ENCODE peak calls at places on chromosomes 3 and 15, in six cellular contexts. D is stimulated activated CD8-positive, alpha-beta memory T cell treated with anti-CD3 and anti-CD28 coated beads, Interleukin-4, amount 100 ng/mL, for 1 hour; F is fibroblast of gingiva; Z is left ventricle myocardium inferior; G is NCI-H1436 treated with DMSO at 0.1 percent for 48 hours; A is H7. W is an unnamed sample.

GRCh38 chr3:53420831-53421230 is 73.5 kb upstream of the DCP1A start:
- DNase-seq in D (no peak), F (no peak), Z (no peak), G (no peak), A (no peak), W (no peak)

GRCh38 chr3:184373422-184373821 is 4.6 kb downstream of the THPO start:
- DNase-seq in D (no peak), F (no peak), Z (no peak), G (no peak), A (no peak), W (no peak)

GRCh38 chr15:97968380-97968779 is 7.9 kb downstream of the ARRDC4 start:
- DNase-seq in D (no peak), F (peak; percentile 94), Z (no peak), G (no peak), A (no peak), W (no peak)

GRCh38 chr3:106088270-106088669 is 219.5 kb upstream of the CBLB start:
- DNase-seq in D (no peak), F (no peak), Z (no peak), G (no peak), A (no peak), W (no peak)

GRCh38 chr3:51955893-51956770 is 951 bp downstream of the GPR62 start:
- DNase-seq in D (no peak), F (peak; percentile 47), Z (peak; percentile 58), G (no peak), A (peak; percentile 96), W (no peak)

GRCh38 chr3:114668099-114668498 is 374.3 kb downstream of the TIGIT start:
- DNase-seq in D (no peak), F (no peak), Z (no peak), G (peak; percentile 59), A (no peak), W (no peak)

GRCh38 chr3:16828815-16829214 is 55.9 kb upstream of the PLCL2 start:
- DNase-seq in D (no peak), F (peak; percentile 66), Z (no peak), G (no peak), A (peak; percentile 42), W (no peak)

GRCh38 chr15:35838422-35839150 is 292.6 kb upstream of the DPH6 start:
- DNase-seq in D (no peak), F (no peak), Z (no peak), G (no peak), A (no peak), W (no peak)

GRCh38 chr15:30906366-30906765 is 2.7 kb downstream of the FAN1 start:
- DNase-seq in D (no peak), F (no peak), Z (no peak), G (no peak), A (no peak), W (no peak)

GRCh38 chr3:96863129-96863740 is 48.8 kb downstream of the EPHA6 start:
- DNase-seq in D (no peak), F (no peak), Z (no peak), G (peak; percentile 32), A (peak; percentile 3), W (no peak)

GRCh38 chr3:36992806-36993325 is at the start of gene EPM2AIP1:
- DNase-seq in D (peak; percentile 97), F (no peak), Z (no peak), G (no peak), A (peak; percentile 94), W (no peak)

GRCh38 chr3:23475446-23475845 is 272.3 kb downstream of the UBE2E2 start:
- DNase-seq in D (no peak), F (no peak), Z (no peak), G (no peak), A (no peak), W (no peak)

GRCh38 chr15:99435138-99435695 is 130.6 kb upstream of the MEF2A start:
- DNase-seq in D (no peak), F (no peak), Z (no peak), G (no peak), A (no peak), W (no peak)

GRCh38 chr3:73740041-73740440 is 115.3 kb upstream of the PDZRN3 start:
- DNase-seq in D (no peak), F (no peak), Z (no peak), G (no peak), A (no peak), W (no peak)

W was measured in central memory CD8-positive, alpha-beta T cell.